ENCODE peak calls at places on chromosome 6, in four cellular contexts. Z is prostate gland, B is HepG2, S is Panc1. L is an unnamed sample.

GRCh38 chr6:3277251-3277650 is 18.5 kb downstream of the PSMG4 start:
- DNase-seq in B (no peak), Z (no peak), S (no peak), L (peak)

GRCh38 chr6:26087284-26088115 is at the start of gene HFE:
- DNase-seq in B (peak), S (no peak), Z (peak), L (peak)

GRCh38 chr6:17585766-17586502 is 14.2 kb upstream of the FAM8A1 start:
- DNase-seq in Z (no peak), S (no peak), B (peak), L (no peak)

GRCh38 chr6:119313937-119314893 is 35.3 kb downstream of the MAN1A1 start:
- DNase-seq in S (no peak), Z (no peak), B (no peak), L (no peak)

GRCh38 chr6:164142312-164142711 is 727.8 kb downstream of the QKI start:
- DNase-seq in Z (no peak), B (no peak), S (no peak), L (no peak)

GRCh38 chr6:113182370-113183141 is 674.6 kb upstream of the MARCKS start:
- DNase-seq in S (peak), B (peak), Z (no peak), L (no peak)

GRCh38 chr6:42925248-42925857 is 3.9 kb upstream of the CNPY3 start:
- DNase-seq in Z (no peak), B (no peak), S (no peak), L (no peak)

GRCh38 chr6:84411060-84411629 is 183.7 kb upstream of the CEP162 start:
- DNase-seq in Z (no peak), S (no peak), B (no peak), L (no peak)

GRCh38 chr6:79301290-79301689 is 66.8 kb upstream of the HMGN3 start:
- DNase-seq in B (no peak), S (no peak), Z (no peak), L (no peak)

GRCh38 chr6:29589423-29590048 is 4.6 kb downstream of the OR2H2 start:
- DNase-seq in B (peak), S (peak), Z (peak), L (no peak)

GRCh38 chr6:98054453-98054852 is 771.4 kb upstream of the MMS22L start:
- DNase-seq in Z (no peak), S (no peak), B (no peak), L (no peak)

GRCh38 chr6:169073311-169073710 is 180.3 kb downstream of the THBS2 start:
- DNase-seq in S (no peak), Z (no peak), B (no peak), L (no peak)

GRCh38 chr6:115796829-115797228 is 263.9 kb downstream of the FRK start:
- DNase-seq in S (no peak), Z (no peak), B (no peak), L (no peak)

GRCh38 chr6:12851123-12851695 is 134.6 kb downstream of the PHACTR1 start:
- DNase-seq in B (no peak), S (no peak), Z (no peak), L (no peak)

DNA sequence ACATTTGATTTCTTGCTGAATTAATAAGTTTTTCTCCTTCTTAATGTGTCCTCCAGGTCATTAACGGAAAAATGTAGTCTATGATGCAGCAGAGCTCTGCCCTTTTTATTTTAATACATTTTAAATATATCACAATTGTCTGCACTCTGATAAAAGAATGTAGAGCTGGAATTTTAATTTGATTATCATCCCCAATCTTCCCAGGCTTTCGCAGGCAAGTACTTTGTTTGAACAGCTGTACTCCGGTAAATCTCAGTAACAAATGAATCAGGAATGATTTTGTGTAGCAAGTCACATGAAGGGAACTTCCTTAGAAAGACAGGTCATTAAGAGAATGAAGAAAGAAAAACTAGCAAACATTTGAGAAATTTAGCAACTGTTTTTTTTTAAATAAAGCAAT is 147.2 kb downstream of the SOX4 start:
- DNase-seq in B (no peak), S (no peak), Z (no peak), L (no peak)
- TF ChIP-seq POLR2AphosphoS5 in B (no peak), S (no peak), Z (peak), L (no peak)

DNA sequence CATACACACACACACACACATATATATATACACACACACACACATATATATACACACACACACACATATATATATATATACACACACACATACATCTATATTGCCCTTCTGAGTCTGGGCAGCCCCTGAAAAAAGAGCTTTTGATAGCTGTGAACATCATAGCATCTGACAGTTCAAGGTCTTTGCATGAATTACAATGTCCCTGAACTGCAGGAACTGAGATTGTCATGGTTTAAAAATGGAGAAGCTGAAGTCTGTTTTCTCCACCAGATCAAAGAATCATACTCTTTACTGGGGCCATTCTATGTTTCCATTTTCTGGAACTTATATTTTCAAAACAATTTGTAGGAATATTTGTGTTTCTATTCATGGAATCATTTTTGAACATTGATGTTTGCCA is 189.8 kb downstream of the ZDHHC14 start:
- DNase-seq in B (peak), Z (no peak), S (no peak), L (no peak)
- H3K27ac ChIP-seq in B (peak), Z (no peak), S (no peak), L (no peak)

GRCh38 chr6:130843575-130844320 is 16.5 kb downstream of the SMLR1 start:
- DNase-seq in B (peak), S (peak), Z (no peak), L (no peak)
- TF ChIP-seq POLR2AphosphoS5 in B (peak), S (no peak), Z (no peak), L (no peak)

GRCh38 chr6:162963861-162964260 is 236.1 kb downstream of the PACRG start:
- DNase-seq in B (no peak), Z (no peak), S (no peak), L (no peak)
- H3K27ac ChIP-seq in B (no peak), Z (no peak), S (no peak), L (no peak)

DNA sequence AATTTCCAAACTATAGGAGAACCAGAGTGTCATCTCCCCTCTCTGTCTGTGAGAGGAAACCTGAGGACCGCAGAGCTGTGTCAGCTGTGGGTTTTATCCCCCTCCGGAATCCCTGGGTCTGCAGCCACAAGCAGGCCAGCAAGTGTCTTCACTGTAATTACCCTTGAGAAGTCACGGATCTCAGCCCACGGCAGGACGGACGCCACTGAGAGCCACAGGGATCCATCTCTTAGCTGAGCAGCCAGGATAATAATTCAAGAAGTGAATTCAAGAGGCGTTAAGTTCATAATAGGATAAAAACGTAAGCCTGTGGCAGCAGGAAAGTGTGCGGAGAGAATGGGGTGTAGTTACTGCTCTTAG is 37.0 kb downstream of the DLL1 start:
- DNase-seq in Z (no peak), B (no peak), S (no peak), L (no peak)
- TF ChIP-seq POLR2AphosphoS5 in Z (no peak), B (no peak), S (no peak), L (no peak)

GRCh38 chr6:6737666-6738065 is 149.1 kb downstream of the LY86 start:
- DNase-seq in S (no peak), B (no peak), Z (no peak), L (no peak)
- H3K27ac ChIP-seq in S (no peak), B (no peak), Z (no peak), L (no peak)

DNA sequence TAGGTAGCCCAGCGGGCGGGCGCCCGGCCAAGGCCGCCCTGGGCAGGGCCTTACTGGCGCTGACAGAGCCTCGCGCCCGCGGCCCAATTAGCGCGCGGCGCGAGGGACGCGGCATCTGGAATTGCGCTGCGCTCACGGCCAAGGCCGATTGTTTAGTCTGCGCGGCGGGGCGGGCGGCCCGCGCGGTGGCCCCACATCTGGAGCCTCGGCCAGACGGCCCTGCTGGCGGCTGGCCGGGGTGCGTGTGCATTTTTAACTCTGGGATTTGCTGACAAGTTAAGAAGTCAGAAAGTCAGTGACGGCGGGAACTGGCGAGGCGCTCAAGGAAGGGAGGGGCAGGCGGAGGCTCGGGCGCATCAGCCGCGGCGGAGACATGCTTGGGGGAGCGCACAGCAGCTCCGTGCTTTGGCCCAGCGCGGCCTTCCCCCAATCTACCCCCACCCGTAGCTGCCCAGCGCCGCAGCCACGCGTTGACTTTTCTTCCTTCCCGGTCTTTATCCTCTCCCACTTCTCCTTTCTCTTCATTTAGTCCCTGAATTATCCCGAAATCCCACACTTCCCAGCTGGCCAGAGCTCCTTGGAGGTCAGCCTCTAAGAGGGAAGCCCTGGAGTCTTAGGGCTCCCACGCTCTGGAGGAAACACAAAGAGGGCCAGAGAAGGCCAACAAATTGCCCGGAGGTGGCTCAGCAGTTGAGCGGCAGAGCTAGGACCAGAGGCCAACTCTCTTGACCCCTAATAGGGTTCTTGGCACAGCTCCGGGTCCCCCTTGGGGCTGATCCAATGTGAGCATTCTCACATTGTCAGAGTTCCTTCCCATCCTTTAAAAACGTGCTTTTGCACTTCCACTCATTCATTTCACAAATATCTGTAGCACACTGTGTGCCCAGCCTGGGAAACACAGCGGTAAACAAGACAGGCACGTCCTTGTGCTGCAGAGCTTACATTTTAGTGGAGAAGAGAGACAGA is 40.8 kb upstream of the FOXP4 start:
- DNase-seq in Z (peak), S (no peak), B (no peak), L (peak)
- TF ChIP-seq POLR2AphosphoS5 in Z (no peak), S (no peak), B (no peak), L (no peak)

GRCh38 chr6:6815732-6816131 is 227.2 kb downstream of the LY86 start:
- DNase-seq in S (no peak), B (no peak), Z (no peak), L (peak)
- H3K27ac ChIP-seq in S (no peak), B (no peak), Z (no peak), L (no peak)

GRCh38 chr6:147231589-147231988 is 27.4 kb downstream of the STXBP5 start:
- DNase-seq in B (no peak), S (no peak), Z (no peak), L (no peak)
- TF ChIP-seq POLR2AphosphoS5 in B (no peak), S (no peak), Z (no peak), L (no peak)

DNA sequence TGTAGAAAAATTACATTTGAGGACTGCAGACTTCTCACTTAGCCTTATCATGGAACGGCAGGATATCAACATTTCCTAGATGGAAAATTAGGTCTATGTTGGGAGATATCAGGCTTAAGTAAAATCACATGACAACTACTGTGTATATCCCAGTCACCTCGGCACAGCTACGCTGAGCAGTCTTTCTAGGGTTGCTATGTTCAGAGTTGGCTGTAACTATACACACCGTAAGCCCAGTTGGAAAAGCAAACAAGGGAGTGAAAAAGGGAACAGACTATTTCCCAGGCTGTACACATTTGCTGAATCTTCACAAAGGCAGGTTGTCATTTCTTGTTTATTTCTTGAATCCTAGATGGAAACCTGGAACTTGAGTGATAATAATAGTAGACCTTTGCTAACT is 80.7 kb upstream of the PTPRK start:
- DNase-seq in S (no peak), Z (peak), B (no peak), L (no peak)
- H3K27ac ChIP-seq in S (no peak), Z (no peak), B (no peak), L (no peak)